ENCODE peak calls at places on chromosomes 16 and 17, in five cellular contexts. D is A549, Q is GM23338, O is GM12878, U is K562. M is an unnamed sample.

GRCh38 chr17:65102788-65103187 is 34.4 kb upstream of the RGS9 start:
- DNase-seq in D (no peak), Q (no peak), O (no peak), U (no peak), M (no peak)

GRCh38 chr17:41687828-41688640 is 651 bp upstream of the EIF1 start:
- DNase-seq in D (no peak), Q (peak; percentile 46), O (no peak), U (no peak), M (peak; percentile 74)

GRCh38 chr17:78696016-78696992 is 85.8 kb downstream of the CYTH1 start:
- DNase-seq in D (no peak), Q (no peak), O (no peak), U (no peak), M (no peak)

GRCh38 chr17:40436631-40437030 is 6.6 kb upstream of the IGFBP4 start:
- DNase-seq in D (no peak), Q (no peak), O (no peak), U (no peak), M (no peak)

GRCh38 chr17:80866050-80866793 is 125.4 kb upstream of the CHMP6 start:
- DNase-seq in D (peak; percentile 84), Q (peak; percentile 77), O (peak; percentile 31), U (peak; percentile 68), M (peak; percentile 56)

GRCh38 chr16:81778861-81779539 is at the start of gene PLCG2:
- DNase-seq in D (peak; percentile 67), Q (peak; percentile 85), O (no peak), U (peak; percentile 97), M (no peak)

GRCh38 chr16:30113711-30114333 is 485 bp upstream of the GDPD3 start:
- DNase-seq in D (no peak), Q (no peak), O (no peak), U (no peak), M (no peak)

GRCh38 chr16:31177136-31177535 is 2.8 kb upstream of the FUS start:
- DNase-seq in D (no peak), Q (no peak), O (no peak), U (no peak), M (no peak)

GRCh38 chr16:85593503-85594195 is 19.5 kb upstream of the GSE1 start:
- DNase-seq in D (no peak), Q (no peak), O (no peak), U (no peak), M (no peak)

GRCh38 chr17:42695500-42695899 is 13.2 kb downstream of the CNTNAP1 start:
- DNase-seq in D (no peak), Q (no peak), O (no peak), U (no peak), M (no peak)

GRCh38 chr17:42694524-42694923 is 12.2 kb downstream of the CNTNAP1 start:
- DNase-seq in D (no peak), Q (no peak), O (no peak), U (no peak), M (no peak)

GRCh38 chr17:42690596-42690995 is 8.3 kb downstream of the CNTNAP1 start:
- DNase-seq in D (no peak), Q (no peak), O (no peak), U (no peak), M (no peak)

GRCh38 chr17:42691021-42691545 is 8.8 kb downstream of the CNTNAP1 start:
- DNase-seq in D (no peak), Q (no peak), O (no peak), U (peak; percentile 61), M (no peak)

DNA sequence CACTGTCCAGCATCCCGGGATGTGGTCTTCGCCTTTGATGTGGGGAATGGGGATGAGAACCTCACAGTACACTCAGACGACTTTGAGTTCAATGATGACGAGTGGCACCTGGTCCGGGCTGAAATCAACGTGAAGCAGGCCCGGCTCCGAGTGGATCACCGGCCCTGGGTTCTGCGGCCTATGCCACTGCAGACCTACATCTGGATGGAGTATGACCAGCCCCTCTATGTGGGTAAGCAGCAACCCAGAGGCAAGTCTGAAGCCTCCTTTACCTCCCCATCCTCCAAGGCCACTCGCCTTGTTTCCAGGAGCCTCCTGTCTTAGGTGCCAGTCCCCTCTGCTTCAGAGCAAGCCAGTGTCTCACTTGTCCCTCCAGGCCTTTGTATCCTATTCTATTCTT is 10.2 kb downstream of the CNTNAP1 start:
- DNase-seq in D (no peak), Q (no peak), O (no peak), U (no peak), M (no peak)
- TF ChIP-seq JUNB in D (no peak), Q (no peak), O (no peak), U (no peak), M (no peak)

GRCh38 chr16:5349661-5350060 is 252.1 kb upstream of the EEF2KMT start:
- DNase-seq in D (no peak), Q (peak; percentile 43), O (no peak), U (no peak), M (no peak)
- TF ChIP-seq JUNB in D (no peak), Q (no peak), O (no peak), U (no peak), M (no peak)

DNA sequence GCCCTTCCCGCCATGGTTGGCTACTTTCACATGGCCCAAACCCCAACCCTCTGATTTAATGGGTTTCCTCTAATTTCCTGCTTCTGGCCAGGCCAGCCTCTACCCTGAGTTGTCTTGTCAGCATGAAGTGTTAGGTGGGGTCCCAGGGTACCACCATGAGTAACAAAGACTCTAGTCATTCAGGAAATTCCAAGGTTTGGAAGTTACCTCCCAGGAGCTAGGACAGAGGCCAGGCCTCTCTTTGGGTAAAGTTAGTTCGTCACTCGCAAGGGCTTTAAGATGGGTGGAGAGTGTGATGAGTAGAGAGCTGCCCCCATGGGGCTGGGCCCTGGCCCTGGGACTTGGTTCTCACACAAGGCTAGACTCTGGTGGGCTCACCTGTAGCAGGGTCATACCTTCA is 54.6 kb downstream of the PLD6 start:
- DNase-seq in D (peak; percentile 51), Q (no peak), O (no peak), U (no peak), M (no peak)
- TF ChIP-seq JUNB in D (no peak), Q (no peak), O (no peak), U (no peak), M (no peak)

DNA sequence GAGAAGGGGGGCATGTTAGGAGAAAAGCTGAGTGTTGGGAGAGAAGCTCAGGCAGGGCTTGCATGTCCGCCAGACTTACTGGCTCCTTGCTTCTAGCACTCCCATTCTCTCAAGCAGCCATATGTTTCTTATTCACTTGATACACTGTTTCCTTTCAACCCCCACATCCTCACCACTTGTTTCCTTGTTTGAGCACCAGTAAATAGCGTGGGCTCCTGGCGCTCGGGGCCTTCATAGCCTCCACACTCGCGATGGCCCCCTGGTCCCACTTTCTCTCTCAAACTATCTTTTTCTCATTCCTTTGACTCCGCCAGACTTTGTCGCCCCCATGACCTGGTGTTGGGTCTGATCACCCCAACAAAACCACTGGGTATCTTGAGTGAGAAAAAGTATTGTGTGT is 16.6 kb downstream of the ATP5PD start:
- DNase-seq in D (no peak), Q (no peak), O (no peak), U (no peak), M (no peak)
- TF ChIP-seq JUNB in D (no peak), Q (no peak), O (no peak), U (no peak), M (no peak)

GRCh38 chr17:10034719-10035475 is 129.8 kb upstream of the RCVRN start:
- DNase-seq in D (no peak), Q (no peak), O (no peak), U (no peak), M (no peak)

GRCh38 chr17:10033982-10034381 is 128.9 kb upstream of the RCVRN start:
- DNase-seq in D (no peak), Q (no peak), O (no peak), U (no peak), M (no peak)

GRCh38 chr17:10033449-10033848 is 128.4 kb upstream of the RCVRN start:
- DNase-seq in D (no peak), Q (no peak), O (no peak), U (no peak), M (no peak)

GRCh38 chr17:10032142-10032541 is 127.1 kb upstream of the RCVRN start:
- DNase-seq in D (no peak), Q (peak; percentile 26), O (no peak), U (no peak), M (no peak)

GRCh38 chr17:10036511-10037061 is 131.5 kb upstream of the RCVRN start:
- DNase-seq in D (no peak), Q (no peak), O (no peak), U (no peak), M (peak; percentile 52)
- TF ChIP-seq JUNB in D (no peak), Q (no peak), O (no peak), U (no peak), M (no peak)

GRCh38 chr17:56779306-56779705 is 54.4 kb downstream of the C17orf67 start:
- DNase-seq in D (no peak), Q (no peak), O (no peak), U (no peak), M (no peak)

GRCh38 chr17:56778898-56779297 is 54.8 kb downstream of the C17orf67 start:
- DNase-seq in D (no peak), Q (no peak), O (no peak), U (no peak), M (no peak)

GRCh38 chr17:56774650-56775049 is 59.1 kb downstream of the C17orf67 start:
- DNase-seq in D (no peak), Q (no peak), O (no peak), U (no peak), M (no peak)

GRCh38 chr17:56779898-56780777 is 53.6 kb downstream of the C17orf67 start:
- DNase-seq in D (peak; percentile 67), Q (peak; percentile 79), O (no peak), U (peak; percentile 88), M (peak; percentile 67)

GRCh38 chr17:56777859-56778258 is 55.9 kb downstream of the C17orf67 start:
- DNase-seq in D (no peak), Q (no peak), O (no peak), U (no peak), M (no peak)
- TF ChIP-seq JUNB in D (no peak), Q (no peak), O (no peak), U (no peak), M (no peak)